ENCODE peak calls at places on chromosomes 2 and 18, in nine cellular contexts. One of them, this sample, is unnamed.

GRCh38 chr2:105575626-105576025 is 169.1 kb upstream of the NCK2 start:
- DNase-seq in H9: no peak
- DNase-seq in lower lobe of right lung: no peak
- DNase-seq in SHP77: no peak
- DNase-seq in stimulated activated CD4-positive, alpha-beta T cell treated with anti-CD3 and anti-CD28 coated beads, Interleukin-1b, Interleukin-23, amount 100 ng/mL, for 24 hours: no peak
- DNase-seq in ACHN: no peak
- DNase-seq in renal cortical epithelial cell: no peak
- DNase-seq in NCI-H1105: no peak
- DNase-seq in kidney: no peak
- DNase-seq in this sample: no peak

GRCh38 chr18:48896875-48897511 is 53.8 kb downstream of the SMAD7 start:
- DNase-seq in H9: peak; percentile 86
- DNase-seq in lower lobe of right lung: peak; percentile 90
- DNase-seq in SHP77: no peak
- DNase-seq in stimulated activated CD4-positive, alpha-beta T cell treated with anti-CD3 and anti-CD28 coated beads, Interleukin-1b, Interleukin-23, amount 100 ng/mL, for 24 hours: no peak
- DNase-seq in ACHN: no peak
- DNase-seq in renal cortical epithelial cell: peak; percentile 56
- DNase-seq in NCI-H1105: no peak
- DNase-seq in kidney: peak; percentile 78
- DNase-seq in this sample: peak; percentile 85

GRCh38 chr2:78202986-78203670 is 681.0 kb upstream of the LRRTM4 start:
- DNase-seq in H9: no peak
- DNase-seq in lower lobe of right lung: no peak
- DNase-seq in SHP77: no peak
- DNase-seq in stimulated activated CD4-positive, alpha-beta T cell treated with anti-CD3 and anti-CD28 coated beads, Interleukin-1b, Interleukin-23, amount 100 ng/mL, for 24 hours: no peak
- DNase-seq in ACHN: peak; percentile 19
- DNase-seq in renal cortical epithelial cell: no peak
- DNase-seq in NCI-H1105: no peak
- DNase-seq in kidney: no peak
- DNase-seq in this sample: no peak

GRCh38 chr2:48313036-48313877 is 216.7 kb upstream of the STON1 start:
- DNase-seq in H9: no peak
- DNase-seq in lower lobe of right lung: no peak
- DNase-seq in SHP77: no peak
- DNase-seq in stimulated activated CD4-positive, alpha-beta T cell treated with anti-CD3 and anti-CD28 coated beads, Interleukin-1b, Interleukin-23, amount 100 ng/mL, for 24 hours: no peak
- DNase-seq in ACHN: no peak
- DNase-seq in renal cortical epithelial cell: no peak
- DNase-seq in NCI-H1105: no peak
- DNase-seq in kidney: no peak
- DNase-seq in this sample: no peak

GRCh38 chr2:164015328-164016123 is 279.7 kb upstream of the FIGN start:
- DNase-seq in H9: no peak
- DNase-seq in lower lobe of right lung: no peak
- DNase-seq in SHP77: no peak
- DNase-seq in stimulated activated CD4-positive, alpha-beta T cell treated with anti-CD3 and anti-CD28 coated beads, Interleukin-1b, Interleukin-23, amount 100 ng/mL, for 24 hours: no peak
- DNase-seq in ACHN: peak; percentile 100
- DNase-seq in renal cortical epithelial cell: peak; percentile 98
- DNase-seq in NCI-H1105: no peak
- DNase-seq in kidney: no peak
- DNase-seq in this sample: no peak

GRCh38 chr2:3466966-3467365 is 52.4 kb downstream of the ADI1 start:
- DNase-seq in H9: no peak
- DNase-seq in lower lobe of right lung: no peak
- DNase-seq in SHP77: no peak
- DNase-seq in stimulated activated CD4-positive, alpha-beta T cell treated with anti-CD3 and anti-CD28 coated beads, Interleukin-1b, Interleukin-23, amount 100 ng/mL, for 24 hours: no peak
- DNase-seq in ACHN: no peak
- DNase-seq in renal cortical epithelial cell: no peak
- DNase-seq in NCI-H1105: no peak
- DNase-seq in kidney: no peak
- DNase-seq in this sample: no peak

GRCh38 chr2:238060096-238060541 is 682 bp upstream of the SCLY start:
- DNase-seq in H9: no peak
- DNase-seq in lower lobe of right lung: no peak
- DNase-seq in SHP77: no peak
- DNase-seq in stimulated activated CD4-positive, alpha-beta T cell treated with anti-CD3 and anti-CD28 coated beads, Interleukin-1b, Interleukin-23, amount 100 ng/mL, for 24 hours: no peak
- DNase-seq in ACHN: no peak
- DNase-seq in renal cortical epithelial cell: no peak
- DNase-seq in NCI-H1105: no peak
- DNase-seq in kidney: no peak
- DNase-seq in this sample: peak; percentile 58

GRCh38 chr2:109125595-109126500 is 3.2 kb upstream of the SH3RF3 start:
- DNase-seq in H9: no peak
- DNase-seq in lower lobe of right lung: no peak
- DNase-seq in SHP77: no peak
- DNase-seq in stimulated activated CD4-positive, alpha-beta T cell treated with anti-CD3 and anti-CD28 coated beads, Interleukin-1b, Interleukin-23, amount 100 ng/mL, for 24 hours: no peak
- DNase-seq in ACHN: peak; percentile 85
- DNase-seq in renal cortical epithelial cell: peak; percentile 99
- DNase-seq in NCI-H1105: no peak
- DNase-seq in kidney: no peak
- DNase-seq in this sample: no peak

GRCh38 chr2:60483400-60483799 is 70.1 kb downstream of the BCL11A start:
- DNase-seq in H9: peak; percentile 18
- DNase-seq in lower lobe of right lung: no peak
- DNase-seq in SHP77: no peak
- DNase-seq in stimulated activated CD4-positive, alpha-beta T cell treated with anti-CD3 and anti-CD28 coated beads, Interleukin-1b, Interleukin-23, amount 100 ng/mL, for 24 hours: no peak
- DNase-seq in ACHN: no peak
- DNase-seq in renal cortical epithelial cell: no peak
- DNase-seq in NCI-H1105: no peak
- DNase-seq in kidney: no peak
- DNase-seq in this sample: no peak

This sample was measured in CMK.